ENCODE peak calls at places on chromosomes 5 and 9, in eight cellular contexts. U is cardiac fibroblast; W is ovary; E is GM23248; Y is astrocyte; C is activated CD8-positive, alpha-beta memory T cell treated with anti-CD3 and anti-CD28 coated beads for 48 hours; X is T-cell; J is bronchial epithelial cell. H is an unnamed sample.

GRCh38 chr9:136902259-136902821 is 16.0 kb downstream of the TRAF2 start:
- DNase-seq in C (peak; percentile 60), W (no peak), X (peak; percentile 44), Y (peak; percentile 74), E (peak; percentile 84), U (peak; percentile 86), J (peak; percentile 77), H (peak; percentile 72)

GRCh38 chr9:108654566-108654965 is 201.2 kb downstream of the ACTL7B start:
- DNase-seq in X (no peak), C (no peak), W (no peak), J (peak; percentile 59), Y (no peak), U (peak; percentile 18), E (peak; percentile 32), H (no peak)

GRCh38 chr9:127608104-127608966 is 3.7 kb upstream of the STXBP1 start:
- DNase-seq in U (peak; percentile 40), Y (no peak), C (peak; percentile 46), W (peak; percentile 88), E (peak; percentile 59), X (peak; percentile 77), J (peak; percentile 57), H (peak; percentile 65)

GRCh38 chr5:80034962-80035821 is at the start of gene THBS4:
- DNase-seq in E (peak; percentile 16), X (no peak), Y (no peak), U (no peak), C (no peak), W (no peak), J (no peak), H (no peak)

GRCh38 chr5:181243020-181243520 is 636 bp downstream of the RACK1 start:
- DNase-seq in X (no peak), Y (no peak), U (no peak), C (no peak), E (peak; percentile 60), W (no peak), J (no peak), H (no peak)

GRCh38 chr9:133421615-133422542 is at the start of gene ADAMTS13:
- DNase-seq in X (no peak), U (no peak), Y (no peak), J (peak; percentile 17), C (no peak), W (no peak), E (peak; percentile 30), H (peak; percentile 30)

GRCh38 chr9:126386088-126386487 is 59.5 kb downstream of the MVB12B start:
- DNase-seq in Y (no peak), W (no peak), U (peak; percentile 44), J (peak; percentile 45), C (no peak), X (no peak), E (peak; percentile 43), H (no peak)

GRCh38 chr5:96048763-96049162 is 87.1 kb upstream of the ELL2 start:
- DNase-seq in J (no peak), C (no peak), W (no peak), X (no peak), E (no peak), Y (no peak), U (peak; percentile 32), H (no peak)

H was measured in CD4-positive, CD25-positive, alpha-beta regulatory T cell.